ENCODE peak calls at places on chromosomes 16 and 17, in five cellular contexts. One of them, this sample, is unnamed.
A peak's percentile ranks its signal among the peaks of the same experiment; 100 is the strongest.

GRCh38 chr17:751269-752001 is 629 bp downstream of the GEMIN4 start:
- DNase-seq in uterus: peak; percentile 44
- DNase-seq in PC-3: peak; percentile 14
- DNase-seq in gastrocnemius medialis: no peak
- DNase-seq in SK-N-SH: peak; percentile 51
- DNase-seq in this sample: no peak

GRCh38 chr17:68429881-68430280 is 27.4 kb downstream of the WIPI1 start:
- DNase-seq in SK-N-SH: no peak
- DNase-seq in gastrocnemius medialis: no peak
- DNase-seq in uterus: no peak
- DNase-seq in PC-3: no peak
- DNase-seq in this sample: no peak

GRCh38 chr17:30363715-30364202 is 15.0 kb upstream of the CPD start:
- DNase-seq in PC-3: peak; percentile 83
- DNase-seq in uterus: no peak
- DNase-seq in gastrocnemius medialis: peak; percentile 25
- DNase-seq in SK-N-SH: no peak
- DNase-seq in this sample: peak; percentile 61

GRCh38 chr16:2043296-2043979 is 4.2 kb downstream of the NTHL1 start:
- DNase-seq in gastrocnemius medialis: no peak
- DNase-seq in SK-N-SH: no peak
- DNase-seq in uterus: no peak
- DNase-seq in PC-3: peak; percentile 20
- DNase-seq in this sample: no peak

GRCh38 chr17:78394209-78394608 is 15.8 kb downstream of the PGS1 start:
- DNase-seq in SK-N-SH: no peak
- DNase-seq in gastrocnemius medialis: no peak
- DNase-seq in uterus: no peak
- DNase-seq in PC-3: no peak
- DNase-seq in this sample: no peak

GRCh38 chr16:85372627-85373372 is 240.3 kb upstream of the GSE1 start:
- DNase-seq in PC-3: peak; percentile 66
- DNase-seq in uterus: no peak
- DNase-seq in SK-N-SH: no peak
- DNase-seq in gastrocnemius medialis: peak; percentile 72
- DNase-seq in this sample: peak; percentile 58

GRCh38 chr17:1153795-1154546 is 25.8 kb downstream of the ABR start:
- DNase-seq in PC-3: peak; percentile 8
- DNase-seq in uterus: peak; percentile 92
- DNase-seq in gastrocnemius medialis: peak; percentile 21
- DNase-seq in SK-N-SH: peak; percentile 93
- DNase-seq in this sample: peak; percentile 42

GRCh38 chr16:57386381-57386951 is 14.2 kb downstream of the CX3CL1 start:
- DNase-seq in uterus: no peak
- DNase-seq in gastrocnemius medialis: no peak
- DNase-seq in PC-3: no peak
- DNase-seq in SK-N-SH: no peak
- DNase-seq in this sample: peak; percentile 13

GRCh38 chr17:36850794-36851193 is 86.5 kb upstream of the LHX1 start:
- DNase-seq in uterus: no peak
- DNase-seq in PC-3: peak; percentile 63
- DNase-seq in SK-N-SH: no peak
- DNase-seq in gastrocnemius medialis: no peak
- DNase-seq in this sample: no peak

GRCh38 chr17:2239882-2240430 is 63.6 kb downstream of the SMG6 start:
- DNase-seq in gastrocnemius medialis: peak; percentile 83
- DNase-seq in uterus: peak; percentile 75
- DNase-seq in PC-3: peak; percentile 81
- DNase-seq in SK-N-SH: no peak
- DNase-seq in this sample: peak; percentile 53

GRCh38 chr17:36089888-36090836 is at the start of gene CCL3:
- DNase-seq in PC-3: peak; percentile 2
- DNase-seq in uterus: no peak
- DNase-seq in gastrocnemius medialis: no peak
- DNase-seq in SK-N-SH: no peak
- DNase-seq in this sample: no peak

GRCh38 chr16:88264641-88265285 is 118.0 kb upstream of the ZNF469 start:
- DNase-seq in PC-3: peak; percentile 94
- DNase-seq in SK-N-SH: no peak
- DNase-seq in uterus: peak; percentile 97
- DNase-seq in gastrocnemius medialis: peak; percentile 99
- DNase-seq in this sample: no peak

GRCh38 chr17:1998426-1998784 is 26.7 kb downstream of the RTN4RL1 start:
- DNase-seq in gastrocnemius medialis: no peak
- DNase-seq in uterus: no peak
- DNase-seq in PC-3: peak; percentile 29
- DNase-seq in SK-N-SH: peak; percentile 61
- DNase-seq in this sample: no peak

GRCh38 chr16:57567691-57568090 is 25.2 kb downstream of the ADGRG5 start:
- DNase-seq in SK-N-SH: no peak
- DNase-seq in uterus: no peak
- DNase-seq in PC-3: no peak
- DNase-seq in gastrocnemius medialis: no peak
- DNase-seq in this sample: no peak

GRCh38 chr17:56373981-56374380 is 219.5 kb upstream of the NOG start:
- DNase-seq in uterus: no peak
- DNase-seq in PC-3: no peak
- DNase-seq in SK-N-SH: no peak
- DNase-seq in gastrocnemius medialis: no peak
- DNase-seq in this sample: no peak

GRCh38 chr17:77492446-77493237 is 351.9 kb downstream of the SEC14L1 start:
- DNase-seq in gastrocnemius medialis: peak; percentile 10
- DNase-seq in PC-3: no peak
- DNase-seq in uterus: peak; percentile 18
- DNase-seq in SK-N-SH: no peak
- DNase-seq in this sample: no peak

GRCh38 chr17:83203073-83203471 is 123.7 kb downstream of the METRNL start:
- DNase-seq in PC-3: no peak
- DNase-seq in SK-N-SH: no peak
- DNase-seq in uterus: peak; percentile 42
- DNase-seq in gastrocnemius medialis: peak; percentile 74
- DNase-seq in this sample: peak; percentile 98

GRCh38 chr17:16935786-16936185 is 36.1 kb downstream of the TNFRSF13B start:
- DNase-seq in PC-3: no peak
- DNase-seq in uterus: no peak
- DNase-seq in gastrocnemius medialis: no peak
- DNase-seq in SK-N-SH: no peak
- DNase-seq in this sample: no peak

GRCh38 chr16:67961551-67961957 is 6.9 kb downstream of the SLC12A4 start:
- DNase-seq in gastrocnemius medialis: peak; percentile 56
- DNase-seq in uterus: no peak
- DNase-seq in PC-3: peak; percentile 36
- DNase-seq in SK-N-SH: peak; percentile 82
- DNase-seq in this sample: no peak

GRCh38 chr17:6145946-6146345 is 75.8 kb downstream of the WSCD1 start:
- DNase-seq in SK-N-SH: no peak
- DNase-seq in gastrocnemius medialis: no peak
- DNase-seq in PC-3: no peak
- DNase-seq in uterus: no peak
- DNase-seq in this sample: no peak

GRCh38 chr17:31197991-31198390 is 99.0 kb downstream of the OMG start:
- DNase-seq in SK-N-SH: no peak
- DNase-seq in uterus: no peak
- DNase-seq in PC-3: peak; percentile 50
- DNase-seq in gastrocnemius medialis: no peak
- DNase-seq in this sample: no peak

GRCh38 chr17:44781553-44782348 is 23.0 kb downstream of the ADAM11 start:
- DNase-seq in SK-N-SH: peak; percentile 35
- DNase-seq in gastrocnemius medialis: no peak
- DNase-seq in PC-3: no peak
- DNase-seq in uterus: peak; percentile 56
- DNase-seq in this sample: no peak

GRCh38 chr16:20874088-20874581 is 26.0 kb downstream of the DCUN1D3 start:
- DNase-seq in PC-3: no peak
- DNase-seq in uterus: no peak
- DNase-seq in SK-N-SH: no peak
- DNase-seq in gastrocnemius medialis: no peak
- DNase-seq in this sample: no peak

GRCh38 chr16:30524575-30525571 is 1.5 kb downstream of the ZNF768 start:
- DNase-seq in gastrocnemius medialis: no peak
- DNase-seq in uterus: no peak
- DNase-seq in SK-N-SH: peak; percentile 28
- DNase-seq in PC-3: no peak
- DNase-seq in this sample: no peak
- H3K4me3 ChIP-seq in gastrocnemius medialis: no peak overlapping the region
- H3K4me3 ChIP-seq in uterus: no peak overlapping the region
- H3K4me3 ChIP-seq in SK-N-SH: no peak overlapping the region
- H3K4me3 ChIP-seq in PC-3: no peak overlapping the region
- H3K4me3 ChIP-seq in this sample: no peak overlapping the region

GRCh38 chr17:76188213-76189060 is 47.4 kb upstream of the FOXJ1 start:
- DNase-seq in PC-3: no peak
- DNase-seq in uterus: no peak
- DNase-seq in gastrocnemius medialis: no peak
- DNase-seq in SK-N-SH: no peak
- DNase-seq in this sample: no peak
- TF ChIP-seq CTCF in PC-3: peak; percentile 26
- TF ChIP-seq CTCF in uterus: no peak
- TF ChIP-seq CTCF in gastrocnemius medialis: no peak
- TF ChIP-seq CTCF in SK-N-SH: no peak
- TF ChIP-seq CTCF in this sample: no peak

GRCh38 chr17:8474826-8475225 is 39.1 kb downstream of the NDEL1 start:
- DNase-seq in gastrocnemius medialis: no peak
- DNase-seq in uterus: no peak
- DNase-seq in SK-N-SH: no peak
- DNase-seq in PC-3: no peak
- DNase-seq in this sample: no peak

GRCh38 chr17:8475820-8476219 is 40.1 kb downstream of the NDEL1 start:
- DNase-seq in gastrocnemius medialis: no peak
- DNase-seq in uterus: no peak
- DNase-seq in SK-N-SH: no peak
- DNase-seq in PC-3: no peak
- DNase-seq in this sample: no peak

GRCh38 chr17:8472663-8473062 is 37.0 kb downstream of the NDEL1 start:
- DNase-seq in gastrocnemius medialis: no peak
- DNase-seq in PC-3: no peak
- DNase-seq in SK-N-SH: no peak
- DNase-seq in uterus: no peak
- DNase-seq in this sample: no peak

GRCh38 chr17:8475227-8475626 is 39.5 kb downstream of the NDEL1 start:
- DNase-seq in gastrocnemius medialis: no peak
- DNase-seq in uterus: no peak
- DNase-seq in SK-N-SH: no peak
- DNase-seq in PC-3: no peak
- DNase-seq in this sample: no peak

DNA sequence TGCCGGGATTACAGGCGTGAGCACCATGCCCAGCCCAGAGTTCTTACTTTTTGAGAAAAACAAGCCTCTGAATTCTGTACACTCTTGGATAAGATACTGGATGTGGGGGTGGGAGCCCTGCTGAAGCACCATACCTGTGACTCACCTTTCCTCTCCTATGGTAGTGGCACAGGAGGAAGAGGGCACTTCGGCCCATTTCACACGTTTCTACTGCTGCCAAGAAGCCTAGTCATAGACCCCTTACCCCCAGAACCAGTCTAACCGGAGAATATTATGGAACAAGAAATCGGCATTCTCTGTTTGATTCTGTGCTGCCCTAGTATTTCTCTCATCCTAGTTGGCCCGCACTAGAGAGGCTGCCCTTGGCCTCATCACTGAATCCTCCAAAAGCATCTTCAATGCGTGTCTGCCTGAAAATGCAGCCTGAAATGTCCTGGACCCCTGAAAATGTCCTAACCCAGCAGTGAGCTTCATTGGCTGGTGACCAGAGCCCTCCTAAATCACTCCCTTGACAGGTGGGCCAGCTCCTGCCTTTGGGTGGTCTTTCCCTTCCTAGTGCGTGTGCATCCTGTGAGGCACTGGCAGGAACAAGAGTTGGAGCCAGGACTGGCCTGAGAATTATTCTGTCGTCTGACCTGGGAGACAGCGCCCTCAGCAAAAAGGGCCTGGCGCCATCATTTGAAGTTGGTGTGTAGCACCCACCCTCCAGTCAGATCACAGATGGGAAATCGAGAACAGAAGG is 37.9 kb downstream of the NDEL1 start:
- DNase-seq in uterus: no peak
- DNase-seq in PC-3: peak; percentile 72
- DNase-seq in gastrocnemius medialis: no peak
- DNase-seq in SK-N-SH: no peak
- DNase-seq in this sample: no peak
- H3K4me3 ChIP-seq in uterus: no peak overlapping the region
- H3K4me3 ChIP-seq in PC-3: no peak overlapping the region
- H3K4me3 ChIP-seq in gastrocnemius medialis: no peak overlapping the region
- H3K4me3 ChIP-seq in SK-N-SH: no peak overlapping the region
- H3K4me3 ChIP-seq in this sample: no peak overlapping the region

DNA sequence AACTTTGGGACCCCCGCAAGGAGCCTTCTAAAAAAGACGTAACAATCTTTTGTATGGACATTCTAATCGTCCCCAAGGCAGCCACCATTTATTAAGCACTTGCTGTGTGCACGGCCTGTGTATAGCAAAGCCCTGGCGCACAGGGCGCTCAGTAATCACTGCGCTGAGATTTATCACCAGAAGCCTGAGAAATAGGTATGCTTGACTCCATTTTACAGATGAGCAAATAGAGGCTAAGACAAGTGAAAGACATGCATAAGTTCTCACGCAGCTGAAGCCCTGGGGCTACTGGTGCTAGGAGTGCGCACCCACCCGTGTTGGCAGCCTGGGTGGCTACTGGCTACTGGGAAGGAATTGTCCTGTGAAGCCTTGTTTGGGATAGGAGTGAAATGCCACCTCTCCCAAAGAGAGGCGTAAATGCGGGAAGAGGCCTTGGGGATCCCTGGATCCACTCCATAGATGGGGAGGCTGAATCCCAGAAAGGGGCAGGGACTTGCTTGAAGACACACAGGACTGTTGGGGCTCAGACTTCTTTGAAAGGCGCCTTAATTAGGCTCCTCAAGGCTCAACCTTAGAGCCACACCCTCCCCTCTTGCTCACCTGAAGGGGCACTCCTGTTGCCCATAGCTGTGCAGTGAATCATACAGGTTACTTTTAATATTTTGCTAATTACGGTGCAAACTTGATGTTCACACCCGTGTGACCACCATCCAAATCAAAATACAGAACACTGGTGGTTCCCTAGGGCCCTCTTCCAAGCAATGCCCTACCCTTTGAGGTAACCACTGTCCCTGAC is 634 bp upstream of the NATD1 start:
- DNase-seq in PC-3: no peak
- DNase-seq in gastrocnemius medialis: no peak
- DNase-seq in uterus: no peak
- DNase-seq in SK-N-SH: no peak
- DNase-seq in this sample: no peak
- TF ChIP-seq CTCF in PC-3: no peak
- TF ChIP-seq CTCF in gastrocnemius medialis: no peak
- TF ChIP-seq CTCF in uterus: no peak
- TF ChIP-seq CTCF in SK-N-SH: no peak
- TF ChIP-seq CTCF in this sample: no peak

DNA sequence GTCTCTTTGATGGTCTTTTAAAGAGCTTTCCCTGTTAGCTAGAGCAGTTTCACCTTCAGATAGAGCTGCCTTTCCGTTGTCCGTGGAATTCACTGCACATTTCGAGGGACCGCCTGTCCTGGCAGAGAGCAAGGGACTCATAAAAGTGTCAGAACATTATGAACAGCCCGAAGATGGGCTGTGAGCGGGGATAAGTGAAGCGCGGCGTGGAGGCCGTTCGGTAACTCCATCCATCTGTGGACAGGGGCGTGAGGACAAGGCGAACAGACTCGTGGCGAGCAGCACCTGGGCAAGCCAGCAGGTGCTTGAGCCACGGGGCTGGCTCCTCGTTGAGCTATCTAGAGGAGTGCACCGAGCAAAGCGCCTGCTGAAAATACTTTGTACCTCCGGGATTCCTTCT is 371.2 kb downstream of the MAF start:
- DNase-seq in uterus: peak; percentile 58
- DNase-seq in SK-N-SH: no peak
- DNase-seq in PC-3: no peak
- DNase-seq in gastrocnemius medialis: no peak
- DNase-seq in this sample: no peak
- H3K4me3 ChIP-seq in uterus: peak overlapping the region; percentile 23
- H3K4me3 ChIP-seq in SK-N-SH: no peak overlapping the region
- H3K4me3 ChIP-seq in PC-3: no peak overlapping the region
- H3K4me3 ChIP-seq in gastrocnemius medialis: no peak overlapping the region
- H3K4me3 ChIP-seq in this sample: no peak overlapping the region